ENCODE peak calls at places on chromosomes 5 and 9, in five cellular contexts. One of them, this sample, is unnamed.

GRCh38 chr5:174692982-174693422 is 31.4 kb upstream of the MSX2 start:
- DNase-seq in stomach: no peak
- DNase-seq in lung: no peak
- DNase-seq in sigmoid colon: no peak
- DNase-seq in upper lobe of right lung: no peak
- DNase-seq in this sample: peak; percentile 19

GRCh38 chr9:19464764-19465570 is 56.2 kb downstream of the ACER2 start:
- DNase-seq in stomach: peak; percentile 78
- DNase-seq in lung: peak; percentile 73
- DNase-seq in sigmoid colon: peak; percentile 90
- DNase-seq in upper lobe of right lung: peak; percentile 84
- DNase-seq in this sample: peak; percentile 70

GRCh38 chr9:115341401-115341800 is 223.4 kb upstream of the TNC start:
- DNase-seq in stomach: no peak
- DNase-seq in lung: no peak
- DNase-seq in sigmoid colon: peak; percentile 66
- DNase-seq in upper lobe of right lung: no peak
- DNase-seq in this sample: no peak

GRCh38 chr5:136686192-136686872 is 321.0 kb upstream of the TRPC7 start:
- DNase-seq in stomach: no peak
- DNase-seq in lung: no peak
- DNase-seq in sigmoid colon: no peak
- DNase-seq in upper lobe of right lung: no peak
- DNase-seq in this sample: no peak

GRCh38 chr9:297104-297794 is 82.6 kb downstream of the DOCK8 start:
- DNase-seq in stomach: peak; percentile 60
- DNase-seq in lung: peak; percentile 75
- DNase-seq in sigmoid colon: no peak
- DNase-seq in upper lobe of right lung: peak; percentile 76
- DNase-seq in this sample: peak; percentile 46

GRCh38 chr5:25107878-25108277 is 463.1 kb upstream of the CDH10 start:
- DNase-seq in stomach: no peak
- DNase-seq in lung: no peak
- DNase-seq in sigmoid colon: no peak
- DNase-seq in upper lobe of right lung: no peak
- DNase-seq in this sample: no peak

GRCh38 chr9:129336601-129337286 is 158.7 kb upstream of the IER5L start:
- DNase-seq in stomach: peak; percentile 67
- DNase-seq in lung: peak; percentile 40
- DNase-seq in sigmoid colon: no peak
- DNase-seq in upper lobe of right lung: no peak
- DNase-seq in this sample: peak; percentile 48

GRCh38 chr5:120803282-120803681 is 339.2 kb downstream of the PRR16 start:
- DNase-seq in stomach: no peak
- DNase-seq in lung: no peak
- DNase-seq in sigmoid colon: no peak
- DNase-seq in upper lobe of right lung: no peak
- DNase-seq in this sample: no peak

GRCh38 chr5:181191526-181192336 is 13.3 kb downstream of the TRIM7 start:
- DNase-seq in stomach: peak; percentile 97
- DNase-seq in lung: peak; percentile 95
- DNase-seq in sigmoid colon: peak; percentile 97
- DNase-seq in upper lobe of right lung: peak; percentile 98
- DNase-seq in this sample: peak; percentile 97

GRCh38 chr5:118270506-118270905 is 717.8 kb downstream of the DTWD2 start:
- DNase-seq in stomach: no peak
- DNase-seq in lung: no peak
- DNase-seq in sigmoid colon: no peak
- DNase-seq in upper lobe of right lung: no peak
- DNase-seq in this sample: no peak

GRCh38 chr9:18477121-18477705 is 3.3 kb downstream of the ADAMTSL1 start:
- DNase-seq in stomach: no peak
- DNase-seq in lung: no peak
- DNase-seq in sigmoid colon: no peak
- DNase-seq in upper lobe of right lung: no peak
- DNase-seq in this sample: no peak

GRCh38 chr5:35803221-35803651 is 53.5 kb upstream of the IL7R start:
- DNase-seq in stomach: no peak
- DNase-seq in lung: no peak
- DNase-seq in sigmoid colon: peak; percentile 66
- DNase-seq in upper lobe of right lung: no peak
- DNase-seq in this sample: no peak

GRCh38 chr9:130467371-130467770 is 22.6 kb downstream of the ASS1 start:
- DNase-seq in stomach: no peak
- DNase-seq in lung: no peak
- DNase-seq in sigmoid colon: no peak
- DNase-seq in upper lobe of right lung: no peak
- DNase-seq in this sample: no peak

GRCh38 chr9:133139246-133140173 is 18.5 kb upstream of the RALGDS start:
- DNase-seq in stomach: no peak
- DNase-seq in lung: no peak
- DNase-seq in sigmoid colon: no peak
- DNase-seq in upper lobe of right lung: no peak
- DNase-seq in this sample: peak; percentile 26

GRCh38 chr5:179264641-179265528 is 80.4 kb downstream of the ADAMTS2 start:
- DNase-seq in stomach: peak; percentile 24
- DNase-seq in lung: no peak
- DNase-seq in sigmoid colon: no peak
- DNase-seq in upper lobe of right lung: peak; percentile 49
- DNase-seq in this sample: no peak

GRCh38 chr5:179267671-179268071 is 77.6 kb downstream of the ADAMTS2 start:
- DNase-seq in stomach: peak; percentile 23
- DNase-seq in lung: no peak
- DNase-seq in sigmoid colon: peak; percentile 64
- DNase-seq in upper lobe of right lung: peak; percentile 56
- DNase-seq in this sample: no peak

GRCh38 chr5:179267071-179267670 is 78.1 kb downstream of the ADAMTS2 start:
- DNase-seq in stomach: peak; percentile 20
- DNase-seq in lung: no peak
- DNase-seq in sigmoid colon: peak; percentile 68
- DNase-seq in upper lobe of right lung: peak; percentile 57
- DNase-seq in this sample: no peak

GRCh38 chr5:179265529-179266290 is 79.6 kb downstream of the ADAMTS2 start:
- DNase-seq in stomach: peak; percentile 62
- DNase-seq in lung: peak; percentile 81
- DNase-seq in sigmoid colon: peak; percentile 99
- DNase-seq in upper lobe of right lung: peak; percentile 88
- DNase-seq in this sample: peak; percentile 66

DNA sequence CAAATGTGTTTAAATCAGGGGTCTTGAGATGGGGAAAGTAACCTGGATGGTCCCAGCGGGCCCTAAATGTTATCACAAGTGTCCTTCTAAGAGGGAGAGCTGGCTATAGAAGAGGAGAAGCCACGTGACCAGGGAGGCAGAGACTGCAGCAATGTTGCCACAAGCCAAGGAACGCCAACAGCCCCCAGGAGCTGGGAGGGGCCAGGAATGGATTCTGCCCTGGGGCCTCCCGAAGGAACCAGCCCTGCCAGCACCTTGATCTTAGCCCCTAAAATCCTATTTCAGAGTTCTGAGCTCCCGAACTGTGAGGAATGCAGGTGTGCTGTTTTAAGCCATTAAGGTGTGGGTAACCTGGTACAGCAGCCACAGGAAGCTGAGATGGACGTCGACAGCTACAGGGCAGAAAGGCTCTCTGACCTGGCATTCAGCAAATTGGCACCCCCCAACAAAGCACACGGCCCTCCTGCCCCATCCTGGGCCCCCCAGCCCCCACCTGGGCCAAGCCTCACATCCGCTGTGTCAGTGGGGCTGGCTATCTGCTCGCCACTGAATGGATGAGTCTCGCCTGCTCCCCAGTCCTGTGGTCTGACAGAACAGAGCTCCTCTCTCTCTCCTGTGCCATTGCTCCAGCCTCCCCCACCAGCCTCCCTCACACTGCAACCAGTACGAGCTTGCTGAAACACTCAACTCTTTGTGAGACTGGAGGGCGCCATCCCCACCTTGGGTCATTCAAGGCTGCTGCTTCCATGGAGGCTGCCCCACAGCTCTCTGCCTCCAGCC is 78.8 kb downstream of the ADAMTS2 start:
- DNase-seq in stomach: peak; percentile 20
- DNase-seq in lung: no peak
- DNase-seq in sigmoid colon: peak; percentile 66
- DNase-seq in upper lobe of right lung: peak; percentile 48
- DNase-seq in this sample: no peak
- H3K27ac ChIP-seq in stomach: peak overlapping the region; percentile 86
- H3K27ac ChIP-seq in lung: peak overlapping the region; percentile 63
- H3K27ac ChIP-seq in sigmoid colon: peak overlapping the region; percentile 82
- H3K27ac ChIP-seq in upper lobe of right lung: peak overlapping the region; percentile 69
- H3K27ac ChIP-seq in this sample: peak overlapping the region; percentile 65

GRCh38 chr5:54024466-54024865 is 285.9 kb downstream of the ARL15 start:
- DNase-seq in stomach: no peak
- DNase-seq in lung: no peak
- DNase-seq in sigmoid colon: no peak
- DNase-seq in upper lobe of right lung: no peak
- DNase-seq in this sample: no peak

GRCh38 chr5:54021413-54022155 is 288.8 kb downstream of the ARL15 start:
- DNase-seq in stomach: no peak
- DNase-seq in lung: no peak
- DNase-seq in sigmoid colon: no peak
- DNase-seq in upper lobe of right lung: no peak
- DNase-seq in this sample: no peak

GRCh38 chr5:54017580-54017979 is 292.8 kb downstream of the ARL15 start:
- DNase-seq in stomach: no peak
- DNase-seq in lung: no peak
- DNase-seq in sigmoid colon: no peak
- DNase-seq in upper lobe of right lung: no peak
- DNase-seq in this sample: no peak

GRCh38 chr5:54018438-54018837 is 291.9 kb downstream of the ARL15 start:
- DNase-seq in stomach: no peak
- DNase-seq in lung: no peak
- DNase-seq in sigmoid colon: no peak
- DNase-seq in upper lobe of right lung: no peak
- DNase-seq in this sample: no peak

DNA sequence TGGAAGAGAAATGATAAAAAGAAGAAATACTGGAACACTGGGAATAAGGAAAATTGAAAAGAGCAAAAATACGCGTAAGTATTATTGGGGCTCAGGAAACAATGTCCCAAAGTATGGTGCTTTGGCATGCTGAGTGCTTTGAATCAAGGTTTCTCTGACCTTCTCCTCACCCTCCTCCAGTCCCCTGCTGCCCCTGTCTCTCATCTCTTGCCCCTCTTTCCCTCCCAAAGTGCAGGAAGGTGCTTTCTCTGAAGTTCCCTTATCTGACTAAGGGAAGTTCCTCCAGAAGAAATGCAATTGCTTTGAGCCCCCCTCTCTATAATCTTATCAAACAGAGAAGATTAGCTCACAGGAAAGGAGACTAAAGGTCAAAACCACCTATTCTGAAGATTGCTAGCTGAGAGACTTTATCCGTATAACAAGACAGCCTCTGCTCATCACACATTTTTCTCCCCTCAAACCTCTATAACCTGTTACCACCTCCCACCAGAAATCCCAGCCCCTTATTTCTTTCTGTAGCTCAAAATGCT is 288.2 kb downstream of the ARL15 start:
- DNase-seq in stomach: no peak
- DNase-seq in lung: no peak
- DNase-seq in sigmoid colon: no peak
- DNase-seq in upper lobe of right lung: no peak
- DNase-seq in this sample: no peak
- H3K27ac ChIP-seq in stomach: no peak overlapping the region
- H3K27ac ChIP-seq in lung: no peak overlapping the region
- H3K27ac ChIP-seq in sigmoid colon: no peak overlapping the region
- H3K27ac ChIP-seq in upper lobe of right lung: no peak overlapping the region
- H3K27ac ChIP-seq in this sample: no peak overlapping the region

GRCh38 chr9:110252509-110253139 is 3.7 kb downstream of the TXN start:
- DNase-seq in stomach: no peak
- DNase-seq in lung: no peak
- DNase-seq in sigmoid colon: no peak
- DNase-seq in upper lobe of right lung: no peak
- DNase-seq in this sample: no peak
- H3K27ac ChIP-seq in stomach: peak overlapping the region; percentile 41
- H3K27ac ChIP-seq in lung: no peak overlapping the region
- H3K27ac ChIP-seq in sigmoid colon: no peak overlapping the region
- H3K27ac ChIP-seq in upper lobe of right lung: no peak overlapping the region
- H3K27ac ChIP-seq in this sample: no peak overlapping the region

DNA sequence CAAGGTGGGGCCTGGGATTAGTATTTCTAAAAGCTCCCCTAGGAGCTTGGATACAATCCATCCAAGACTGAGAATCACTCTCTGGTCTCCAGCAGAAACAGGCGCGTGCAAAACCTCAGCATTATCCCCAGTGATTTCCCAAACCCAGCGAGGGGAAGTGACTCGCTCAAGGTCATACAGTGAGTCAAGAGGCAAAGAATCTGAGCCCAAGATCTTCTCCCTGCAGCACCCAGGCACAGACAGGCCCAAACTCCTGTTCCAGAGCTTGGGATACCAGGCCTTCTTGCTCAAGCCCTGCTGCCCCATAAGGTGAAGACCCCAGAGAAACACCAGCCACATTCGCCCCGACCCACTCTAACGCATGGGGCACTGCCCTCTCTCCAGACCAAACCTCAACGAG is 33.2 kb downstream of the SHB start:
- DNase-seq in stomach: no peak
- DNase-seq in lung: no peak
- DNase-seq in sigmoid colon: no peak
- DNase-seq in upper lobe of right lung: no peak
- DNase-seq in this sample: no peak
- H3K27ac ChIP-seq in stomach: peak overlapping the region; percentile 32
- H3K27ac ChIP-seq in lung: no peak overlapping the region
- H3K27ac ChIP-seq in sigmoid colon: no peak overlapping the region
- H3K27ac ChIP-seq in upper lobe of right lung: no peak overlapping the region
- H3K27ac ChIP-seq in this sample: no peak overlapping the region